ENCODE peak calls at places on chromosomes 12 and 14, in six cellular contexts. W, N, E, K, Z and C are unnamed samples.

GRCh38 chr12:123115409-123116111 is 35.3 kb downstream of the PITPNM2 start:
- DNase-seq in W (no peak), N (no peak), E (no peak), K (peak; percentile 8), Z (no peak), C (no peak)

GRCh38 chr12:72610854-72611358 is 338.7 kb downstream of the TRHDE start:
- DNase-seq in W (no peak), N (no peak), E (no peak), K (no peak), Z (no peak), C (no peak)

GRCh38 chr14:26528415-26529182 is 69.2 kb downstream of the NOVA1 start:
- DNase-seq in W (no peak), N (no peak), E (no peak), K (no peak), Z (no peak), C (no peak)

GRCh38 chr12:82524636-82525035 is 162.1 kb upstream of the TMTC2 start:
- DNase-seq in W (no peak), N (no peak), E (no peak), K (no peak), Z (no peak), C (no peak)

GRCh38 chr12:121223283-121223946 is 13.5 kb downstream of the P2RX4 start:
- DNase-seq in W (no peak), N (no peak), E (no peak), K (no peak), Z (peak; percentile 58), C (no peak)

GRCh38 chr12:46371718-46372130 is 849 bp downstream of the SLC38A2 start:
- DNase-seq in W (no peak), N (peak; percentile 69), E (no peak), K (no peak), Z (peak; percentile 77), C (no peak)

GRCh38 chr14:74867673-74868072 is 8.3 kb downstream of the PROX2 start:
- DNase-seq in W (no peak), N (no peak), E (no peak), K (no peak), Z (peak; percentile 61), C (no peak)

GRCh38 chr14:34301107-34301734 is 160.8 kb downstream of the SPTSSA start:
- DNase-seq in W (peak; percentile 28), N (peak; percentile 31), E (peak; percentile 54), K (peak; percentile 7), Z (peak; percentile 49), C (peak; percentile 32)

GRCh38 chr14:35403397-35404245 is 928 bp downstream of the NFKBIA start:
- DNase-seq in W (peak; percentile 58), N (peak; percentile 88), E (peak; percentile 98), K (no peak), Z (peak; percentile 97), C (peak; percentile 65)

GRCh38 chr12:2017724-2018337 is 13.6 kb upstream of the DCP1B start:
- DNase-seq in W (no peak), N (no peak), E (no peak), K (no peak), Z (no peak), C (no peak)

GRCh38 chr14:47857646-47858045 is 182.2 kb upstream of the MDGA2 start:
- DNase-seq in W (no peak), N (no peak), E (no peak), K (no peak), Z (no peak), C (no peak)

GRCh38 chr14:84458881-84459280 is 1071.1 kb upstream of the FLRT2 start:
- DNase-seq in W (no peak), N (no peak), E (no peak), K (no peak), Z (no peak), C (no peak)

GRCh38 chr14:23566782-23567185 is 807 bp downstream of the AP1G2 start:
- DNase-seq in W (no peak), N (peak; percentile 21), E (no peak), K (no peak), Z (peak; percentile 48), C (no peak)

GRCh38 chr12:130707571-130707891 is 8.6 kb downstream of the RIMBP2 start:
- DNase-seq in W (no peak), N (no peak), E (no peak), K (no peak), Z (no peak), C (no peak)

GRCh38 chr12:111687255-111687654 is 1.4 kb downstream of the ACAD10 start:
- DNase-seq in W (no peak), N (peak; percentile 48), E (peak; percentile 31), K (peak; percentile 5), Z (peak; percentile 27), C (no peak)

GRCh38 chr14:68849416-68849815 is 56.5 kb upstream of the ZFP36L1 start:
- DNase-seq in W (no peak), N (no peak), E (no peak), K (no peak), Z (no peak), C (no peak)

GRCh38 chr12:113208041-113208934 is 13.0 kb upstream of the TPCN1 start:
- DNase-seq in W (no peak), N (no peak), E (no peak), K (peak; percentile 99), Z (no peak), C (no peak)

GRCh38 chr12:54051916-54052744 is 1.5 kb upstream of the HOXC4 start:
- DNase-seq in W (no peak), N (no peak), E (no peak), K (no peak), Z (peak; percentile 51), C (no peak)

GRCh38 chr12:50353404-50353803 is 43.0 kb downstream of the FAM186A start:
- DNase-seq in W (no peak), N (no peak), E (no peak), K (no peak), Z (no peak), C (no peak)

GRCh38 chr14:102389261-102389660 is 26.5 kb downstream of the TECPR2 start:
- DNase-seq in W (no peak), N (no peak), E (no peak), K (no peak), Z (no peak), C (no peak)

GRCh38 chr14:102394717-102395378 is 32.1 kb downstream of the TECPR2 start:
- DNase-seq in W (no peak), N (no peak), E (no peak), K (no peak), Z (no peak), C (no peak)

GRCh38 chr14:102390064-102390463 is 27.3 kb downstream of the TECPR2 start:
- DNase-seq in W (no peak), N (no peak), E (peak; percentile 9), K (no peak), Z (no peak), C (no peak)

GRCh38 chr14:102390486-102390885 is 27.7 kb downstream of the TECPR2 start:
- DNase-seq in W (no peak), N (no peak), E (no peak), K (no peak), Z (no peak), C (no peak)

DNA sequence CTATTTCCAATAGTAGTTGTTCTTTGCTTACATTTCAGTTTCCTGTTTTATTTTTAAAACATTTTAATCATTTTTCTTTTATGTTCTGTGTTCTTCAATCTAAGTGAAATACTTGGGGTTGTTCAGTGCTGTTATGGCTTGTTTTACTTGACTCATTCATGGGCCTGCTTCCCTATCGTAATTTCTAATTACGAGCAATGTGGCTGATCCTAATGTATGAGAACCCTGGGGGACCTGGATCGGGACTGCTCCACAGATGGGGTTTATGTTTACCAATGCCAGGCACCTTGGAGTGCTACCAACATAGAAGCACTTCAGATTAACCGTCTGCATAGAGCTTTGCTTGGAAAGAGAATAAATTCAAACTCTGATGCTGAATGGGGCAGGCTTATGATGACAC is 29.8 kb downstream of the TECPR2 start:
- DNase-seq in W (no peak), N (no peak), E (no peak), K (no peak), Z (no peak), C (no peak)
- H3K9me3 ChIP-seq in W (no peaks in the 10 kb centered on the region), N (no peaks in the 10 kb centered on the region), E (no peaks in the 10 kb centered on the region), K (no peaks in the 10 kb centered on the region), Z (no peaks in the 10 kb centered on the region), C (no peaks in the 10 kb centered on the region)

DNA sequence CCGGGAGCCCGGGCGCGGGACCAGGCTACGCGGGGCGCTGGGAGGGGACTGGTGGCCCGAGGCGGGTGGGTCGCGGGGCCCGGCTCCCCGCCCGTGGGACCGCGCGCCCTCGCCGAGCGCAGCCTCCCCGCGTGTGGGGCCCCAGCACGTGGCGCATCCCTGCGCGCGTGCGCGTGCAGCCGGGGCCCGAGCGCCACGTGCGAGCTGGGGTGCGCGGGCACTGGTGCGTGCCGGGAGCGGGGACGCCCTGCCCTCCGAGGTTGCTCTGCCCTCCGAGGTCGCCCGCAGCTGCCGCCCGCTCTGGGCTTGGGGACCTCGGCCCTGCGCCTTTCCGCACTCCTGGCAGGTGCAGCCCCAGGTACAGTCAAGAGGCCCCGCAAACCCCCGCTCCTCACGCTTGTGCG is 365 bp upstream of the CCDC88C start:
- DNase-seq in W (peak; percentile 32), N (peak; percentile 86), E (peak; percentile 39), K (no peak), Z (peak; percentile 86), C (no peak)
- TF ChIP-seq YY1 in W (no peak), N (no peak), E (no peak), K (no peak), Z (no peak), C (no peak)

GRCh38 chr12:69196302-69197288 is 42.8 kb upstream of the CPSF6 start:
- DNase-seq in W (no peak), N (no peak), E (peak; percentile 10), K (no peak), Z (no peak), C (no peak)
- H3K9me3 ChIP-seq in W (peaks cover 12% of the 10 kb centered on the region), N (no peaks in the 10 kb centered on the region), E (peaks cover 26% of the 10 kb centered on the region), K (peaks cover 4% of the 10 kb centered on the region), Z (peaks cover under 1% of the 10 kb centered on the region), C (peaks cover 53% of the 10 kb centered on the region)

GRCh38 chr14:22320353-22320733 is 268.7 kb downstream of the DAD1 start:
- DNase-seq in W (no peak), N (no peak), E (no peak), K (no peak), Z (no peak), C (no peak)

GRCh38 chr14:22318951-22319350 is 270.1 kb downstream of the DAD1 start:
- DNase-seq in W (no peak), N (no peak), E (no peak), K (no peak), Z (no peak), C (no peak)

GRCh38 chr14:22316473-22316872 is 272.6 kb downstream of the DAD1 start:
- DNase-seq in W (no peak), N (no peak), E (no peak), K (no peak), Z (no peak), C (no peak)

GRCh38 chr14:22315336-22315735 is 273.7 kb downstream of the DAD1 start:
- DNase-seq in W (no peak), N (no peak), E (no peak), K (no peak), Z (no peak), C (no peak)

DNA sequence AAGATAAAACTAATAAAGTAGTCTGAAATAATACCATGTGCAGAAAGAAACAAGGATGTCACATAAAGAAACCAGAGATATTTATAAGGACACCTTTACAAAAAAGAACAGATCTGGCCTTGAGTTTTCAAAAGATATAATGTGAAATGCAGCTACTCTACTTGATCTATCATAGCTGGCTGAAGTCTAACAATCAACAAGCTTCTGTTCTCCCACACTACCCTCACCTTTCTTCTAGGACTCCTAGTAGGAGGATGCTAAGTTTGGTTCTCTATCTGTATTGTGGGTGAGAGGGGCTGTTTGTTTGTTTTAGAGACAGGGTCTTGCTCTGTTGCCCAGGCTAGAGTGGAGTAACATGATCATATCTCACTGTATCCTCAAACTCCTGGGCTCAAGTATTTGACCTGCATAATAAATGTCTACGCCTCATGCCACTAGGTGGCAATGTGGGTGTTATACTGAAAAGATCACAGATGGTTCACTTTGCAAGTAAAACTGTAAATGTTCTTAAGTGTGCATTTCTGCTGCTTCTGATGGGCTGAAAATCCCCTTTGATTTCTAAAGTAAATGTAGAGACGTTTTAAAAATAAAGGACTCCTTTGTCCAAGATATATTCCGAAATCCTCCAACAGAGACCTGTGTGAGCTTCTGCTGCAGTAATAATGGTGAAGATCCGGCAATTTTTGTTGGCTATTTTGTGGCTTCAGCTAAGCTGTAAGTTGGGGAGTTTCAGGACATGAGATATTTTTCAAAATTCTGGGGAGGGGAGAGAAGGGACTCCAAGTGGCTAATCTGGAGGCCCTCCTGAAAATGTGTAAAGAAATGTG is 269.3 kb downstream of the DAD1 start:
- DNase-seq in W (peak; percentile 53), N (no peak), E (peak; percentile 80), K (peak; percentile 42), Z (peak; percentile 30), C (peak; percentile 32)
- TF ChIP-seq YY1 in W (no peak), N (no peak), E (no peak), K (no peak), Z (no peak), C (no peak)